ENCODE peak calls at places on chromosomes 5 and 9, in six cellular contexts. One of them, this sample, is unnamed.

GRCh38 chr5:66443462-66444130 is 152.6 kb upstream of the MAST4 start:
- DNase-seq in IMR-90: no peak
- DNase-seq in H1: no peak
- DNase-seq in H9: no peak
- DNase-seq in neuronal stem cell: no peak
- DNase-seq in mesenchymal stem cell: peak
- DNase-seq in this sample: no peak

GRCh38 chr9:24828687-24829086 is 283.0 kb upstream of the IZUMO3 start:
- DNase-seq in neuronal stem cell: no peak
- DNase-seq in IMR-90: no peak
- DNase-seq in H9: no peak
- DNase-seq in mesenchymal stem cell: no peak
- DNase-seq in H1: no peak
- DNase-seq in this sample: no peak

GRCh38 chr9:77456829-77457437 is 191.2 kb downstream of the GNA14 start:
- DNase-seq in mesenchymal stem cell: peak
- DNase-seq in IMR-90: peak
- DNase-seq in H1: peak
- DNase-seq in H9: peak
- DNase-seq in neuronal stem cell: peak
- DNase-seq in this sample: peak

GRCh38 chr5:133863857-133864585 is 104.4 kb downstream of the C5orf15 start:
- DNase-seq in mesenchymal stem cell: no peak
- DNase-seq in H9: peak
- DNase-seq in IMR-90: no peak
- DNase-seq in neuronal stem cell: no peak
- DNase-seq in H1: no peak
- DNase-seq in this sample: peak

GRCh38 chr5:175335691-175336090 is 108.3 kb downstream of the DRD1 start:
- DNase-seq in IMR-90: no peak
- DNase-seq in mesenchymal stem cell: no peak
- DNase-seq in H9: no peak
- DNase-seq in H1: no peak
- DNase-seq in neuronal stem cell: no peak
- DNase-seq in this sample: no peak

GRCh38 chr9:113221800-113222481 is 597 bp downstream of the SLC31A1 start:
- DNase-seq in mesenchymal stem cell: peak
- DNase-seq in neuronal stem cell: peak
- DNase-seq in H9: no peak
- DNase-seq in IMR-90: no peak
- DNase-seq in H1: no peak
- DNase-seq in this sample: peak

GRCh38 chr9:113538646-113539430 is 75.3 kb downstream of the RGS3 start:
- DNase-seq in H9: no peak
- DNase-seq in IMR-90: no peak
- DNase-seq in neuronal stem cell: no peak
- DNase-seq in H1: no peak
- DNase-seq in mesenchymal stem cell: no peak
- DNase-seq in this sample: no peak

GRCh38 chr9:87803623-87804345 is 77.9 kb downstream of the CTSL start:
- DNase-seq in IMR-90: no peak
- DNase-seq in mesenchymal stem cell: no peak
- DNase-seq in H9: no peak
- DNase-seq in H1: no peak
- DNase-seq in neuronal stem cell: no peak
- DNase-seq in this sample: no peak

GRCh38 chr5:173045481-173045880 is 10.7 kb upstream of the CREBRF start:
- DNase-seq in neuronal stem cell: no peak
- DNase-seq in IMR-90: no peak
- DNase-seq in H9: peak
- DNase-seq in mesenchymal stem cell: no peak
- DNase-seq in H1: no peak
- DNase-seq in this sample: peak

DNA sequence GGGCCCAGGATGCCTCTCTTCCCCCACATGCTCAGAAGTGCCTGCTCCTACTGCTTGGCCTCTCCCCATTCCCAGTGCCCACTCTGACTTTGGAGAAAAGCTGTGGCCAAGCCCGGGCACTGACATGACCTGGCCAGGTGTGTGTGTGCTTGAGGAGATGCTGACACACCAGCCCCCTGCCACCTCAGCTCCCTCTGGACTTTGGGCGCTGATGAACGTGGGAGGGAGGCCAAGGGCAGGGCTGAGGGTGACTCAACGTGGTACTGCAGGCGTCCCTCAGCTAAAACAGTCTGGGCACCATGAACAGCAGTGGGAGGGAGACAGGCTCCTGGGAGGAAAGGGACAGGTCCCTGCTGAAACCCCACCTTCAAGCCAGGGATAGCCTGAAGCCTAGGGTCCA is 3.9 kb downstream of the TRIM36 start:
- DNase-seq in H9: no peak
- DNase-seq in IMR-90: no peak
- DNase-seq in mesenchymal stem cell: no peak
- DNase-seq in H1: no peak
- DNase-seq in neuronal stem cell: no peak
- DNase-seq in this sample: no peak
- H2BK15ac ChIP-seq in H9: no peak
- H2BK15ac ChIP-seq in IMR-90: no peak
- H2BK15ac ChIP-seq in mesenchymal stem cell: no peak
- H2BK15ac ChIP-seq in H1: no peak
- H2BK15ac ChIP-seq in neuronal stem cell: no peak
- H2BK15ac ChIP-seq in this sample: no peak

DNA sequence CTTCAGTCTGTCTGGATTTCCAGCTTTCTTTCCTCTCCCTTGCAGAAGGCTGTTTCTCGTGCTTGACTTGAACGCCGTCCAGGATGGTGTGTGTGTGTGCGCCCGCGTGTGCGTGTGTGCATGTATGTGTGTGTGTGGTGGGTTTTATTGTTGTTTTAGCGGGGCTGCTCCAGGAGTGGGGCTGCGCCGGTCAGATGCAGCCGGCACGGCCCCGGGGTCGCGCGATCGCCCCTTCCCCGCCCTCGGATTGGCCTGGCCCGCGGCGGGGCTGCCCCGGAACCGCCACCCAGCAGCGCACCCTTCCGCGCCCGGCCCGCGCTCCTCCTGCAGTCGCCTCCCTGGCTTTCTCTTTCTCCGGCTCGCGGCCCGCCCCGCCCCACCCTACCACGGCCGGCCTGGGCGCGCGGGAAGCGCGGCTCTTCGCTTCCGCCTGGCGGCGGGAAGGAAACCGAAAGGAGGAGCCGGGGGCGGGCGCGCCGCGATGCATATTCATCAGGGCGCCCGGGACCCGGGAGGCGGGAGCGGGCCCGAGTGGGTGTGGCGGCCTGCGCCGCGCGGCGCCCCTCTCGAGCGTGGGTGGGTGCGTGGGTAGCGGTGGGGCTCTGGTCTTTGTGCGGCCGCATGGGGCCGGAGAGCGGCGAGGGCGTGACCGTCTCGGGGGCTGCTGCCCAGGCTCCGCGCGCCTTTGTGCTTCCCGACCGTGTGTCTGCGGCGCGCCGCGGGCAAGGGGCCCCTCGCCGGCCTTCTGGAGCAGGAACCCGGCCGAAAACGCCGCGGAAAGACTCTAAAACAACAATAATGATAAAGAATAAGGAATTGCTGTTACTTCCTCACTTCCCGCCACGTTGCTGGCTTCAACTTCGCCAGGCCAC is 8.5 kb upstream of the NFIB start:
- DNase-seq in mesenchymal stem cell: peak
- DNase-seq in IMR-90: peak
- DNase-seq in H9: peak
- DNase-seq in H1: no peak
- DNase-seq in neuronal stem cell: peak
- DNase-seq in this sample: peak
- H4K8ac ChIP-seq in mesenchymal stem cell: peak
- H4K8ac ChIP-seq in IMR-90: peak
- H4K8ac ChIP-seq in H9: no peak
- H4K8ac ChIP-seq in H1: peak
- H4K8ac ChIP-seq in neuronal stem cell: peak
- H4K8ac ChIP-seq in this sample: peak

DNA sequence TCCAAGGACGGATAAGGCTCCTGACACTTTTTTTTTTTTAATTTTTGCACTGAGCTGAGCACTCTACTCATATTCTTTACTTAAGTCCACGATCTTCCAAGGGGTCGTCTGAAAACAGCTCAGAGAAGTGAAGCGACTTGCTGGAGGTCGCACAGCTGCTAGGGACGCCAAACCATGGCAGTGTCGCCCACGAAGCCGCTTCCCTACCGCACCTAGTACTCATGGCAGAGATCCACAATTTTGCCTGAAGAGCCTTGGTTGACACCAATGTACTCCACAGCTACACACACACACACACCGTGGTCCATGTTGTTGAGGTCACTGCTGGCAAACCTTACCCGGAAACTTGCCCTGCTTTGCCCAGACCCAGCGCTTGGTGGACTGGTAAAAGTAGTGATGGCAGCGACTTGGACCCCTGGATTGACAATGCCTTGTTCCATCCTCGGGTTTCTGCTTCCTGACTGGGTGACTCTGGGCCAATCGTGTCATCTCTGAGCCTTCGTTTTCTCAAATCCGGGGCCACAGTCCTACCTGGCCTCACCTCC is 519 bp upstream of the SLIT3 start:
- DNase-seq in mesenchymal stem cell: no peak
- DNase-seq in IMR-90: no peak
- DNase-seq in H1: no peak
- DNase-seq in H9: peak
- DNase-seq in neuronal stem cell: peak
- DNase-seq in this sample: no peak
- H3K23ac ChIP-seq in mesenchymal stem cell: no peak
- H3K23ac ChIP-seq in IMR-90: no peak
- H3K23ac ChIP-seq in H1: no peak
- H3K23ac ChIP-seq in H9: no peak
- H3K23ac ChIP-seq in neuronal stem cell: no peak
- H3K23ac ChIP-seq in this sample: no peak

GRCh38 chr9:109973336-109973735 is 193.3 kb downstream of the PALM2AKAP2 start:
- DNase-seq in H1: no peak
- DNase-seq in H9: no peak
- DNase-seq in IMR-90: no peak
- DNase-seq in mesenchymal stem cell: no peak
- DNase-seq in neuronal stem cell: no peak
- DNase-seq in this sample: no peak
- H2BK15ac ChIP-seq in H1: no peak
- H2BK15ac ChIP-seq in H9: no peak
- H2BK15ac ChIP-seq in IMR-90: no peak
- H2BK15ac ChIP-seq in mesenchymal stem cell: no peak
- H2BK15ac ChIP-seq in neuronal stem cell: no peak
- H2BK15ac ChIP-seq in this sample: no peak

GRCh38 chr9:131396626-131397025 is 2.7 kb downstream of the PRRC2B start:
- DNase-seq in IMR-90: no peak
- DNase-seq in H1: no peak
- DNase-seq in mesenchymal stem cell: no peak
- DNase-seq in H9: no peak
- DNase-seq in neuronal stem cell: no peak
- DNase-seq in this sample: no peak

GRCh38 chr9:131395745-131396479 is 2.0 kb downstream of the PRRC2B start:
- DNase-seq in IMR-90: no peak
- DNase-seq in mesenchymal stem cell: no peak
- DNase-seq in H1: no peak
- DNase-seq in H9: no peak
- DNase-seq in neuronal stem cell: no peak
- DNase-seq in this sample: no peak

GRCh38 chr9:131394464-131395026 is 659 bp downstream of the PRRC2B start:
- DNase-seq in neuronal stem cell: no peak
- DNase-seq in mesenchymal stem cell: peak
- DNase-seq in H9: no peak
- DNase-seq in IMR-90: no peak
- DNase-seq in H1: no peak
- DNase-seq in this sample: no peak

GRCh38 chr9:131393622-131394463 is at the start of gene PRRC2B:
- DNase-seq in IMR-90: peak
- DNase-seq in H9: peak
- DNase-seq in neuronal stem cell: peak
- DNase-seq in H1: peak
- DNase-seq in mesenchymal stem cell: peak
- DNase-seq in this sample: peak

DNA sequence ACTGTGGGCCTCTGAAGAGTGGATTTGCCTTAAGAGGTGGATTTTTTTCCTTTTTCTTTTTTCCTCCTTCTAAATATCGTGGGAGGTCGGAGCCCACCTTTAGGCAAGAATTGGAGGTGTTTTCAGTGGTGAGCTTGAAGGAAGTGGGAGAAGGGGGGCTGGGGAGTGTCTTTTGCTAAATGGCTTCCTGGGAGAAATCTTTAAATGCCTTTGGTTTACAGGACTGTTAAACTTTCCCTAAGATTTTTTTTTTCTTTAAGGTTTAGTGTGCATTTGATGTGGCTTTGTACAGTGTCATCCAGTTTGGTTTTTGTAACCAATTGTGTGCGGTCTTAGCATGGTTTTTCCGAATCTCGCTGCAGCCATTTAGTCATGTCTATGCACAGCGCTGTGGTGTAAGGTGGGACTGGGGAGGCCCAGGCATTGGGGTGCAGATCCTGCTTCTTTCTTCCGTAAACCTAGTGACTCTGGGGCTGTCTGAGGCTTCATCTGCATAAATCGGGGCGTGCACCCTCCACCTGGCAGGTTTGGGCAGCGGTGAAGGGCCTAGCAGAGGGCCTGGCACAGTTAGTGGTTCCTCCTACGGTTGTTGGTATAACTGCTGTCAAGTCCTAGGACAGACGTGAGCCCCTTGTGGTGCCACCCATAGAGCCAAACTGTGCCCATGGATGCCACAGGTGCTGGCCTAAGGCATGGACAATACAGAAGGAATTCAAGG is 1.3 kb downstream of the PRRC2B start:
- DNase-seq in H9: peak
- DNase-seq in neuronal stem cell: no peak
- DNase-seq in mesenchymal stem cell: peak
- DNase-seq in IMR-90: no peak
- DNase-seq in H1: no peak
- DNase-seq in this sample: no peak
- H4K8ac ChIP-seq in H9: no peak
- H4K8ac ChIP-seq in neuronal stem cell: no peak
- H4K8ac ChIP-seq in mesenchymal stem cell: no peak
- H4K8ac ChIP-seq in IMR-90: peak
- H4K8ac ChIP-seq in H1: no peak
- H4K8ac ChIP-seq in this sample: peak

GRCh38 chr5:159252195-159252594 is 10.9 kb upstream of the UBLCP1 start:
- DNase-seq in mesenchymal stem cell: no peak
- DNase-seq in IMR-90: no peak
- DNase-seq in neuronal stem cell: no peak
- DNase-seq in H9: no peak
- DNase-seq in H1: no peak
- DNase-seq in this sample: peak
- H3K23ac ChIP-seq in mesenchymal stem cell: no peak
- H3K23ac ChIP-seq in IMR-90: no peak
- H3K23ac ChIP-seq in neuronal stem cell: no peak
- H3K23ac ChIP-seq in H9: no peak
- H3K23ac ChIP-seq in H1: no peak
- H3K23ac ChIP-seq in this sample: no peak

This sample was measured in mesendoderm.